ENCODE peak calls at places on chromosomes 11 and 22, in eight cellular contexts. T is activated CD8-positive, alpha-beta memory T cell treated with anti-CD3 and anti-CD28 coated beads, Interleukin-2, amount 50 U/mL, for 4 hours; K is smooth muscle cell of the brain vasculature; Z is heart left ventricle; W is fibroblast of pulmonary artery; J is stimulated activated CD8-positive, alpha-beta memory T cell treated with anti-CD3 and anti-CD28 coated beads, Interleukin-4, amount 100 ng/mL, for 4 hours; Y is GM23338; M is NCI-H460. U is an unnamed sample.
A peak's percentile ranks its signal among the peaks of the same experiment; 100 is the strongest.

GRCh38 chr11:32881286-32881685 is 11.3 kb upstream of the QSER1 start:
- DNase-seq in K (no peak), Z (no peak), J (no peak), Y (no peak), M (no peak), W (no peak), T (no peak), U (no peak)

GRCh38 chr11:43580735-43581369 is 99.7 kb upstream of the HSD17B12 start:
- DNase-seq in T (no peak), W (no peak), Y (peak; percentile 70), Z (no peak), K (no peak), M (no peak), J (no peak), U (no peak)

GRCh38 chr11:13007702-13008435 is 1.2 kb upstream of the RASSF10 start:
- DNase-seq in Y (no peak), K (no peak), T (no peak), J (no peak), Z (no peak), W (no peak), M (no peak), U (no peak)

GRCh38 chr11:12827929-12828812 is 153.9 kb downstream of the TEAD1 start:
- DNase-seq in T (no peak), Z (no peak), Y (peak; percentile 76), M (peak; percentile 24), J (no peak), W (peak; percentile 85), K (peak; percentile 55), U (no peak)

GRCh38 chr11:57279131-57279530 is 42.1 kb upstream of the APLNR start:
- DNase-seq in K (no peak), M (no peak), W (peak; percentile 62), Z (no peak), Y (no peak), J (no peak), T (no peak), U (no peak)

GRCh38 chr11:93497575-93497974 is 45.6 kb downstream of the SMCO4 start:
- DNase-seq in Z (no peak), M (no peak), W (no peak), Y (no peak), K (no peak), T (no peak), J (no peak), U (no peak)

GRCh38 chr22:27642104-27642800 is 159.3 kb downstream of the MN1 start:
- DNase-seq in Y (no peak), W (no peak), M (no peak), Z (no peak), K (no peak), T (no peak), J (no peak), U (no peak)

GRCh38 chr11:72764503-72764902 is 12.3 kb upstream of the ARAP1 start:
- DNase-seq in W (no peak), T (no peak), Y (peak; percentile 96), J (no peak), M (no peak), Z (no peak), K (no peak), U (no peak)

GRCh38 chr22:23404689-23405365 is 175.3 kb downstream of the IGLL1 start:
- DNase-seq in Z (no peak), J (no peak), T (no peak), M (peak; percentile 13), K (no peak), Y (peak; percentile 58), W (peak; percentile 44), U (no peak)

GRCh38 chr11:126452256-126452655 is 96.8 kb downstream of the ST3GAL4 start:
- DNase-seq in Z (no peak), T (no peak), W (no peak), Y (no peak), M (no peak), K (no peak), J (no peak), U (no peak)

GRCh38 chr11:128244896-128245295 is 342.5 kb downstream of the ETS1 start:
- DNase-seq in K (no peak), Z (no peak), J (no peak), W (peak; percentile 35), T (no peak), Y (no peak), M (no peak), U (no peak)

GRCh38 chr22:49756201-49756600 is 71.5 kb downstream of the BRD1 start:
- DNase-seq in Z (no peak), W (no peak), K (no peak), T (no peak), J (no peak), M (no peak), Y (no peak), U (no peak)

GRCh38 chr22:31952459-31952858 is 8.1 kb downstream of the YWHAH start:
- DNase-seq in M (peak; percentile 25), W (peak; percentile 86), T (no peak), Y (no peak), K (peak; percentile 28), J (no peak), Z (no peak), U (no peak)

GRCh38 chr11:111411456-111411855 is 32.4 kb upstream of the POU2AF1 start:
- DNase-seq in T (no peak), M (no peak), Y (no peak), K (no peak), J (no peak), Z (no peak), W (no peak), U (no peak)

GRCh38 chr11:62501432-62501891 is 45.1 kb downstream of the AHNAK start:
- DNase-seq in Z (peak; percentile 50), J (no peak), Y (no peak), M (no peak), T (no peak), W (no peak), K (no peak), U (no peak)

GRCh38 chr11:129315781-129316579 is 59.7 kb upstream of the BARX2 start:
- DNase-seq in K (no peak), M (no peak), Z (no peak), J (no peak), W (no peak), T (no peak), Y (peak; percentile 62), U (no peak)

GRCh38 chr22:45202333-45203149 is 38.2 kb downstream of the KIAA0930 start:
- DNase-seq in J (no peak), Z (no peak), W (no peak), T (no peak), K (no peak), Y (no peak), M (no peak), U (no peak)

GRCh38 chr11:1368216-1368615 is 21.5 kb upstream of the BRSK2 start:
- DNase-seq in J (no peak), T (no peak), W (no peak), K (no peak), M (no peak), Y (no peak), Z (no peak), U (no peak)

GRCh38 chr22:27377901-27378300 is 423.7 kb downstream of the MN1 start:
- DNase-seq in Z (no peak), T (no peak), M (no peak), K (peak; percentile 24), Y (no peak), W (no peak), J (no peak), U (no peak)

GRCh38 chr22:26168934-26169311 is 339 bp upstream of the SEZ6L start:
- DNase-seq in W (no peak), J (no peak), Y (no peak), M (no peak), K (no peak), T (no peak), Z (no peak), U (no peak)

GRCh38 chr11:77351281-77351905 is 49.9 kb upstream of the GDPD4 start:
- DNase-seq in K (no peak), Z (no peak), J (no peak), T (no peak), M (no peak), W (peak; percentile 48), Y (no peak), U (no peak)

GRCh38 chr11:111378773-111379499 is at the start of gene POU2AF1:
- DNase-seq in M (no peak), W (peak; percentile 6), Y (peak; percentile 48), T (peak; percentile 76), J (peak; percentile 65), K (no peak), Z (no peak), U (no peak)

GRCh38 chr11:64559351-64560138 is 31.5 kb upstream of the SLC22A12 start:
- DNase-seq in J (no peak), K (no peak), T (no peak), Z (no peak), M (no peak), W (no peak), Y (peak; percentile 64), U (no peak)

GRCh38 chr11:27770576-27770975 is 70.3 kb upstream of the BDNF start:
- DNase-seq in J (no peak), T (no peak), Z (no peak), Y (no peak), W (no peak), M (no peak), K (no peak), U (no peak)

GRCh38 chr22:45292675-45293402 is 8.1 kb downstream of the UPK3A start:
- DNase-seq in K (no peak), W (no peak), T (no peak), M (no peak), J (no peak), Z (no peak), Y (no peak), U (no peak)

GRCh38 chr22:43465291-43466015 is 53.6 kb downstream of the MPPED1 start:
- DNase-seq in T (no peak), M (no peak), K (no peak), Y (no peak), Z (no peak), J (no peak), W (no peak), U (no peak)

GRCh38 chr11:64186205-64187165 is 514 bp downstream of the STIP1 start:
- DNase-seq in T (no peak), Y (peak; percentile 48), J (no peak), Z (no peak), K (no peak), W (no peak), M (no peak), U (no peak)

GRCh38 chr22:39593061-39593930 is 22.7 kb downstream of the CACNA1I start:
- DNase-seq in Z (peak; percentile 37), Y (no peak), J (no peak), K (no peak), T (no peak), M (no peak), W (no peak), U (peak; percentile 37)

GRCh38 chr11:96328395-96329010 is 14.5 kb downstream of the MAML2 start:
- DNase-seq in W (no peak), Y (no peak), Z (no peak), K (no peak), J (no peak), M (no peak), T (no peak), U (no peak)

U was measured in glomerular endothelial cell.